ENCODE peak calls at places on chromosomes 12 and 14, in seven cellular contexts. J is transverse colon, T is SK-N-SH, X is K562, B is sigmoid colon, Q is stomach, G is HCT116. R is an unnamed sample.
A peak's percentile ranks its signal among the peaks of the same experiment; 100 is the strongest.

GRCh38 chr12:51480978-51481377 is 56.3 kb downstream of the SLC4A8 start:
- DNase-seq in J (no peak), T (no peak), X (no peak), B (no peak), Q (no peak), G (no peak), R (no peak)

GRCh38 chr14:98571104-98571503 is 700.9 kb downstream of the BCL11B start:
- DNase-seq in J (no peak), T (no peak), X (no peak), B (no peak), Q (no peak), G (no peak), R (no peak)

GRCh38 chr14:70168401-70168800 is 20.4 kb downstream of the SLC8A3 start:
- DNase-seq in J (no peak), T (no peak), X (no peak), B (no peak), Q (no peak), G (no peak), R (no peak)

GRCh38 chr12:103626498-103626897 is 39.4 kb downstream of the STAB2 start:
- DNase-seq in J (peak; percentile 59), T (peak; percentile 40), X (no peak), B (peak; percentile 83), Q (peak; percentile 42), G (no peak), R (no peak)

GRCh38 chr14:99041820-99042174 is 230.2 kb downstream of the BCL11B start:
- DNase-seq in J (no peak), T (no peak), X (no peak), B (no peak), Q (peak; percentile 7), G (no peak), R (no peak)

GRCh38 chr12:20181416-20181815 is 186.9 kb upstream of the PDE3A start:
- DNase-seq in J (no peak), T (no peak), X (no peak), B (no peak), Q (no peak), G (no peak), R (no peak)

GRCh38 chr12:122499991-122500684 is 594 bp downstream of the ZCCHC8 start:
- DNase-seq in J (peak; percentile 61), T (peak; percentile 68), X (peak; percentile 44), B (peak; percentile 84), Q (peak; percentile 54), G (peak; percentile 16), R (no peak)

GRCh38 chr14:32417956-32418552 is 89.0 kb downstream of the AKAP6 start:
- DNase-seq in J (peak; percentile 40), T (no peak), X (no peak), B (no peak), Q (peak; percentile 26), G (no peak), R (no peak)

GRCh38 chr12:96399919-96400630 is at the start of gene CDK17:
- DNase-seq in J (peak; percentile 89), T (peak; percentile 97), X (peak; percentile 93), B (peak; percentile 94), Q (peak; percentile 85), G (peak; percentile 50), R (peak; percentile 97)

GRCh38 chr12:2228535-2228934 is 175.7 kb downstream of the CACNA1C start:
- DNase-seq in J (no peak), T (no peak), X (no peak), B (peak; percentile 25), Q (no peak), G (no peak), R (no peak)

GRCh38 chr12:113479578-113480335 is 8.1 kb upstream of the LHX5 start:
- DNase-seq in J (no peak), T (peak; percentile 51), X (peak; percentile 83), B (no peak), Q (no peak), G (no peak), R (no peak)

GRCh38 chr12:40137252-40137651 is 31.4 kb upstream of the SLC2A13 start:
- DNase-seq in J (no peak), T (no peak), X (no peak), B (no peak), Q (no peak), G (no peak), R (no peak)

GRCh38 chr12:63802012-63802608 is 22.4 kb downstream of the RXYLT1 start:
- DNase-seq in J (no peak), T (peak; percentile 49), X (no peak), B (no peak), Q (no peak), G (no peak), R (no peak)

GRCh38 chr14:33357225-33358010 is 418.7 kb downstream of the NPAS3 start:
- DNase-seq in J (peak; percentile 64), T (no peak), X (no peak), B (no peak), Q (peak; percentile 61), G (no peak), R (no peak)

GRCh38 chr12:51923506-51924365 is 16.4 kb downstream of the ACVRL1 start:
- DNase-seq in J (peak; percentile 72), T (peak; percentile 58), X (peak; percentile 83), B (peak; percentile 79), Q (peak; percentile 61), G (no peak), R (peak; percentile 92)

GRCh38 chr14:71525663-71526246 is 406.5 kb upstream of the RGS6 start:
- DNase-seq in J (no peak), T (no peak), X (no peak), B (no peak), Q (no peak), G (no peak), R (no peak)

GRCh38 chr14:77903233-77903632 is 103.3 kb downstream of the ADCK1 start:
- DNase-seq in J (no peak), T (no peak), X (no peak), B (no peak), Q (no peak), G (no peak), R (no peak)

GRCh38 chr14:101564819-101565698 is 3.8 kb downstream of the DIO3 start:
- DNase-seq in J (no peak), T (peak; percentile 73), X (no peak), B (no peak), Q (no peak), G (no peak), R (no peak)

GRCh38 chr14:67987596-67987995 is 168.0 kb downstream of the RAD51B start:
- DNase-seq in J (no peak), T (no peak), X (no peak), B (no peak), Q (no peak), G (no peak), R (no peak)

GRCh38 chr12:32181498-32182175 is 75.0 kb downstream of the BICD1 start:
- DNase-seq in J (no peak), T (peak; percentile 58), X (no peak), B (no peak), Q (no peak), G (no peak), R (no peak)

GRCh38 chr14:94378527-94379290 is 9.7 kb downstream of the SERPINA1 start:
- DNase-seq in J (no peak), T (no peak), X (no peak), B (peak; percentile 39), Q (no peak), G (no peak), R (no peak)

DNA sequence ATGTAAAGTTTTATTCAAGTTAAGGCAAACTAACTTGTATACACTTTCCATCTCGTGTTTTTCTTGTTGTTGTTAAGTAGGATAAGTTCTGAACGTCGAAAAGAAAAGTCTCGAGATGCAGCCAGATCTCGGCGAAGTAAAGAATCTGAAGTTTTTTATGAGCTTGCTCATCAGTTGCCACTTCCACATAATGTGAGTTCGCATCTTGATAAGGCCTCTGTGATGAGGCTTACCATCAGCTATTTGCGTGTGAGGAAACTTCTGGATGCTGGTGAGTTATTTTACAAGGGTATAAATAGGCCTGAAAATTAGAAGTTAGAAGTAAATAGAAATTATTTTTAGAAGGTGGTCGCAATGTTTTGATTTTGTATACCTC is 25.0 kb downstream of the HIF1A start:
- DNase-seq in J (no peak), T (no peak), X (no peak), B (no peak), Q (no peak), G (no peak), R (no peak)
- H3K4me1 ChIP-seq in J (peaks cover 3% of the 10 kb centered on the region), T (peaks cover 27% of the 10 kb centered on the region), X (no peaks in the 10 kb centered on the region), B (peaks cover 10% of the 10 kb centered on the region), Q (peaks cover 42% of the 10 kb centered on the region), G (peaks cover 8% of the 10 kb centered on the region), R (peaks cover 56% of the 10 kb centered on the region)

DNA sequence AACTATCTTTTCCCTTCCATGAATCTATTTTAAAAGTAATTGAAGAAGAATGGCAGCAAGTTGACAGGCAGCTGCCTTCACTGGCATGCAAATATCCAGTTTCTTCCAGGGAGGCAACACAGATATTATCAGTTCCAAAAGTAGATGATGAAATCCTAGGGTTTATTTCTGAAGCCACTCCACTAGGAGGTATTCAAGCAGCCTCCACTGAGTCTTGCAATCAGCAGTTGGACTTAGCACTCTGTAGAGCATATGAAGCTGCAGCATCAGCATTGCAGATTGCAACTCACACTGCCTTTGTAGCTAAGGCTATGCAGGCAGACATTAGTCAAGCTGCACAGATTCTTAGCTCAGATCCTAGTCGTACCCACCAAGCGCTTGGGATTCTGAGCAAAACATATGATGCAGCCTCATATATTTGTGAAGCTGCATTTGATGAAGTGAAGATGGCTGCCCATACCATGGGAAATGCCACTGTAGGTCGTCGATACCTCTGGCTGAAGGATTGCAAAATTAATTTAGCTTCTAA is 18.4 kb downstream of the TMPO start:
- DNase-seq in J (no peak), T (no peak), X (no peak), B (no peak), Q (no peak), G (no peak), R (no peak)
- TF ChIP-seq POLR2AphosphoS5 in J (no peak), T (no peak), X (no peak), B (no peak), Q (no peak), G (no peak), R (no peak)

GRCh38 chr12:79844693-79845092 is 90.2 kb downstream of the PPP1R12A start:
- DNase-seq in J (no peak), T (no peak), X (peak; percentile 32), B (no peak), Q (no peak), G (peak; percentile 71), R (no peak)
- H3K4me1 ChIP-seq in J (no peaks in the 10 kb centered on the region), T (peaks cover 21% of the 10 kb centered on the region), X (peaks cover 4% of the 10 kb centered on the region), B (peaks cover 28% of the 10 kb centered on the region), Q (peaks cover 45% of the 10 kb centered on the region), G (peaks cover 6% of the 10 kb centered on the region), R (peaks cover 61% of the 10 kb centered on the region)

GRCh38 chr12:67082221-67082620 is 186.9 kb upstream of the CAND1 start:
- DNase-seq in J (no peak), T (no peak), X (no peak), B (no peak), Q (no peak), G (no peak), R (no peak)
- TF ChIP-seq POLR2AphosphoS5 in J (no peak), T (no peak), X (no peak), B (no peak), Q (no peak), G (no peak), R (no peak)

DNA sequence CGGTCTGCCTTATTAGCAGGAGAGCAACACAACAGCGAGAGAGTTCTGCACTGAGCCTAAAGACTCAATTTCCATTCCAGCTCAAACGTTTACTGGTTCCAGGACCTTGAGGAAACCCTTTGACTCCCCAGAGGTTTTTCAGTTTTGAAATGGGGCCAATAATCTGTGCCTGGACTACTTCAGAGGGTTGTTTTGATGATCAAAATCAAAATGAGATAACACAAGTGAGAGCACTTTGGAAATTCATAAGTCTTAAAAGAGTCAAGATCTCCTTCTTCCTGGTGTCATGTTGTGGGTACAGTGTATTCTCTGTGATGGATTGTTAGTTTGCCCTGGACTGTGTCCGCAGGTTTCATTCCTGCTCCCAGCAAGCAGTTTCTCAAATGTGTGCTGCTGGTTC is 52.9 kb downstream of the RERG start:
- DNase-seq in J (no peak), T (no peak), X (no peak), B (no peak), Q (no peak), G (no peak), R (no peak)
- H3K4me1 ChIP-seq in J (peaks cover 8% of the 10 kb centered on the region), T (no peaks in the 10 kb centered on the region), X (no peaks in the 10 kb centered on the region), B (peaks cover 66% of the 10 kb centered on the region), Q (peaks cover 84% of the 10 kb centered on the region), G (no peaks in the 10 kb centered on the region), R (no peaks in the 10 kb centered on the region)

R was measured in spleen.